ENCODE peak calls at places on chromosome 13, in seven cellular contexts. T, I, B, W, E, Y and N are unnamed samples.

GRCh38 chr13:19984430-19985218 is 26.1 kb downstream of the ZMYM2 start:
- DNase-seq in T (peak), I (no peak), B (peak), W (peak), E (peak), Y (peak), N (no peak)

GRCh38 chr13:30143671-30144400 is 163.5 kb downstream of the KATNAL1 start:
- DNase-seq in T (no peak), I (no peak), B (peak), W (peak), E (peak), Y (no peak), N (no peak)

GRCh38 chr13:56378566-56378965 is 762.2 kb upstream of the PRR20A start:
- DNase-seq in T (no peak), I (no peak), B (no peak), W (no peak), E (no peak), Y (no peak), N (no peak)

GRCh38 chr13:77055158-77055557 is 28.2 kb upstream of the FBXL3 start:
- DNase-seq in T (no peak), I (no peak), B (no peak), W (no peak), E (no peak), Y (no peak), N (no peak)

GRCh38 chr13:35876601-35877000 is 254.6 kb downstream of the DCLK1 start:
- DNase-seq in T (no peak), I (no peak), B (no peak), W (no peak), E (no peak), Y (no peak), N (no peak)

GRCh38 chr13:21579754-21580316 is 24.1 kb downstream of the MICU2 start:
- DNase-seq in T (no peak), I (no peak), B (no peak), W (no peak), E (peak), Y (no peak), N (no peak)

GRCh38 chr13:50359779-50360178 is 344.5 kb downstream of the KCNRG start:
- DNase-seq in T (no peak), I (no peak), B (no peak), W (no peak), E (no peak), Y (no peak), N (no peak)

GRCh38 chr13:24713022-24713421 is 32.8 kb downstream of the ATP12A start:
- DNase-seq in T (no peak), I (peak), B (no peak), W (peak), E (no peak), Y (peak), N (no peak)

GRCh38 chr13:112053744-112054615 is 13.0 kb upstream of the SOX1 start:
- DNase-seq in T (no peak), I (no peak), B (no peak), W (no peak), E (no peak), Y (no peak), N (no peak)

GRCh38 chr13:76991432-76991795 is 467 bp upstream of the CLN5 start:
- DNase-seq in T (no peak), I (no peak), B (no peak), W (no peak), E (peak), Y (no peak), N (no peak)

GRCh38 chr13:75326173-75327131 is 155.5 kb downstream of the TBC1D4 start:
- DNase-seq in T (no peak), I (no peak), B (peak), W (peak), E (no peak), Y (no peak), N (no peak)

GRCh38 chr13:23570099-23570926 is at the start of gene TNFRSF19:
- DNase-seq in T (peak), I (peak), B (peak), W (peak), E (no peak), Y (peak), N (peak)

GRCh38 chr13:49098771-49099512 is 121.2 kb upstream of the MLNR start:
- DNase-seq in T (no peak), I (no peak), B (peak), W (peak), E (peak), Y (no peak), N (no peak)

GRCh38 chr13:110340812-110341444 is 33.8 kb downstream of the COL4A2 start:
- DNase-seq in T (no peak), I (no peak), B (peak), W (peak), E (peak), Y (peak), N (no peak)

GRCh38 chr13:48449656-48450055 is 36.7 kb upstream of the LPAR6 start:
- DNase-seq in T (no peak), I (no peak), B (no peak), W (no peak), E (no peak), Y (no peak), N (no peak)

GRCh38 chr13:100323937-100324336 is 235.0 kb downstream of the PCCA start:
- DNase-seq in T (no peak), I (no peak), B (no peak), W (no peak), E (no peak), Y (no peak), N (no peak)

GRCh38 chr13:40191186-40191980 is 475.1 kb downstream of the FOXO1 start:
- DNase-seq in T (no peak), I (no peak), B (peak), W (peak), E (no peak), Y (peak), N (no peak)

GRCh38 chr13:95156208-95156607 is 145.0 kb downstream of the ABCC4 start:
- DNase-seq in T (no peak), I (no peak), B (peak), W (peak), E (peak), Y (no peak), N (no peak)

GRCh38 chr13:100432611-100433010 is 156.0 kb downstream of the GGACT start:
- DNase-seq in T (no peak), I (no peak), B (no peak), W (no peak), E (no peak), Y (no peak), N (no peak)

GRCh38 chr13:31749929-31750328 is 10.6 kb downstream of the RXFP2 start:
- DNase-seq in T (peak), I (no peak), B (peak), W (peak), E (peak), Y (no peak), N (no peak)

GRCh38 chr13:95505976-95506375 is 46.5 kb upstream of the CLDN10 start:
- DNase-seq in T (no peak), I (no peak), B (no peak), W (no peak), E (no peak), Y (no peak), N (no peak)

GRCh38 chr13:28494537-28494860 is 429 bp downstream of the FLT1 start:
- DNase-seq in T (no peak), I (peak), B (no peak), W (peak), E (peak), Y (no peak), N (no peak)

GRCh38 chr13:44744880-44745633 is 168.9 kb upstream of the TSC22D1 start:
- DNase-seq in T (no peak), I (no peak), B (no peak), W (no peak), E (no peak), Y (no peak), N (no peak)

GRCh38 chr13:58085819-58086218 is 454.3 kb downstream of the PCDH17 start:
- DNase-seq in T (no peak), I (no peak), B (no peak), W (no peak), E (peak), Y (no peak), N (no peak)

GRCh38 chr13:66794340-66795031 is 435.6 kb downstream of the PCDH9 start:
- DNase-seq in T (no peak), I (peak), B (no peak), W (no peak), E (no peak), Y (no peak), N (no peak)

GRCh38 chr13:22173605-22174004 is 502.7 kb downstream of the FGF9 start:
- DNase-seq in T (peak), I (no peak), B (peak), W (no peak), E (no peak), Y (no peak), N (no peak)

GRCh38 chr13:100106005-100106404 is 17.1 kb downstream of the PCCA start:
- DNase-seq in T (no peak), I (no peak), B (no peak), W (no peak), E (no peak), Y (no peak), N (no peak)

GRCh38 chr13:70023506-70023905 is 84.1 kb upstream of the ATXN8OS start:
- DNase-seq in T (no peak), I (no peak), B (no peak), W (no peak), E (no peak), Y (no peak), N (no peak)

GRCh38 chr13:67033170-67033569 is 197.0 kb downstream of the PCDH9 start:
- DNase-seq in T (no peak), I (no peak), B (no peak), W (no peak), E (no peak), Y (no peak), N (no peak)

GRCh38 chr13:24627090-24627714 is 53.0 kb upstream of the ATP12A start:
- DNase-seq in T (no peak), I (peak), B (no peak), W (peak), E (no peak), Y (peak), N (peak)

GRCh38 chr13:114132419-114133121 is at the start of gene RASA3:
- DNase-seq in T (no peak), I (peak), B (peak), W (peak), E (peak), Y (peak), N (peak)

GRCh38 chr13:20401958-20402856 is 123.5 kb downstream of the CRYL1 start:
- DNase-seq in T (no peak), I (no peak), B (peak), W (peak), E (no peak), Y (no peak), N (no peak)

GRCh38 chr13:23751195-23751594 is 138.0 kb downstream of the MIPEP start:
- DNase-seq in T (no peak), I (no peak), B (no peak), W (no peak), E (no peak), Y (no peak), N (no peak)

GRCh38 chr13:66427330-66427990 is 802.7 kb downstream of the PCDH9 start:
- DNase-seq in T (no peak), I (no peak), B (peak), W (peak), E (no peak), Y (no peak), N (no peak)

GRCh38 chr13:81048026-81048461 is 707.1 kb upstream of the SPRY2 start:
- DNase-seq in T (no peak), I (no peak), B (no peak), W (no peak), E (peak), Y (no peak), N (no peak)

DNA sequence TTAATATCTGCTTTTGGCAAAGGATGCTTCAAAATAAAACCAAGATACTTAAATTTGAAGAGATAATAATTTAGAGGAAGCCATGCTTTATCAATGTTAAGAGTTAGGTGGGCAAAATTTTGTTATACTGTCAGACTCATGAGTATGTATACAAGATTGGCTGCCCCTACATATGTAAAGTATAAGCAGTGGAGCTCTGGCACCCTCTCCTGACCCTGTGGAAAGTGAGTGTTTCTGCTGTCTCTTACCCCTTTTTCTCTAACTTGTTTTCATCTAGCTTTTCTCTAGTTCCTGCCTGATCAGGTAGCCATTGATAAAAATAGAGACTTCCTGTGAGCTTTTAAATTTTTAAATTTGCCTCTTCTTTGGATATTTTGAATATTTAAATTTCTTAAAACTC is 710.9 kb upstream of the SPRY2 start:
- DNase-seq in T (no peak), I (no peak), B (no peak), W (peak), E (no peak), Y (peak), N (no peak)
- TF ChIP-seq CTCF in T (no peak), I (peak), B (no peak), W (peak), E (no peak), Y (no peak), N (no peak)

GRCh38 chr13:38687246-38688229 is 661 bp downstream of the FREM2 start:
- DNase-seq in T (no peak), I (peak), B (no peak), W (no peak), E (no peak), Y (peak), N (peak)

GRCh38 chr13:38684714-38685113 is 2.2 kb upstream of the FREM2 start:
- DNase-seq in T (no peak), I (no peak), B (no peak), W (no peak), E (no peak), Y (peak), N (no peak)

GRCh38 chr13:38686635-38687245 is at the start of gene FREM2:
- DNase-seq in T (no peak), I (peak), B (no peak), W (no peak), E (no peak), Y (peak), N (peak)

GRCh38 chr13:38688674-38689073 is 1.8 kb downstream of the FREM2 start:
- DNase-seq in T (no peak), I (no peak), B (no peak), W (no peak), E (no peak), Y (no peak), N (peak)

DNA sequence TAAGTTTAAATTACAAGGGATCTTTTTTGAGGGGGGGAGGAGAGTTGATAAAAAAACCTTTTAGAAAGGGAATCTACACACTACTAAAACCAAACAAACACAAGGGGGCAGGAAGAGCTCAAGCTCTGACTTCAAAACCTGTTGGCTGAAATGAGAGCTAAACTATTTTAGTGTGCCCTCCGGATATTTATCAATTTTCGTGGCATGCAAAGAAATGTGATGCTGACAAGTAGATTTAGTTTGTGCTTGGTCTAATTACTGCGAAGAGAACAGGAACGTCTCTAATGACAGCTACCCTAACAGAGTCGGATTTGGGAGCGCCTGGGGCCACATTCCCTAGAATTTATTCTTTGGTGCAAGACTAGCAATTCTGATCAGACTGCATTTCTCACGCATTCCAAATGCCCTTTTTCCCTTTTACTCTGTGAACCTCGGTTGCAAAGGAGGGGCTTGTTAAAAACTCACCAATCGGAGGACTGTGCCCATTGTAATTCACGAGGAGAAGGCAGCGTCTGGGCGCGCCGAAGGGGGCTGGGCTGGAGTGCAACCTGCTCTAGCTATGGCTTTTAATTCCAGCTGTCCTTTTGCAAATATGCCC is 804 bp upstream of the FREM2 start:
- DNase-seq in T (no peak), I (peak), B (no peak), W (no peak), E (no peak), Y (peak), N (peak)
- TF ChIP-seq CTCF in T (no peak), I (peak), B (no peak), W (no peak), E (no peak), Y (peak), N (peak)

DNA sequence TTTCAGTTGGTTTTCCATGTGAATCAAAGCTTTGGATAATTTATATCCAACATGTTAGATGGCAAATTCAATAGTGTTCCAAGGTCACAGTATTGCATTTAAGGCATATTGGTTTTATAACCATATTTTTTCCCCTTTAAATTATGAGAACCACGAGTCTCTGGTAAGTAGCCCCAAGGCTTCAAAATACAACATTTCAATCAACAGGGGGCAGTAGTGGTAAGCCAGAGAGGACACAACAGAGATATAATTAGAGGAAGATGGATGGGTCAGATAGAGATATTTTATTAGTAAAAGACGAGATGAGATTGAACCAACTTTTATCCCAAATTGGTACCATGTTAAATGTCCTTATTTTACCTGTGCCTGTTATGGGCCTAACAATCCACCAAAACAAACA is 53.1 kb downstream of the KL start:
- DNase-seq in T (no peak), I (no peak), B (no peak), W (no peak), E (peak), Y (no peak), N (no peak)
- TF ChIP-seq CTCF in T (no peak), I (peak), B (no peak), W (peak), E (peak), Y (peak), N (no peak)

DNA sequence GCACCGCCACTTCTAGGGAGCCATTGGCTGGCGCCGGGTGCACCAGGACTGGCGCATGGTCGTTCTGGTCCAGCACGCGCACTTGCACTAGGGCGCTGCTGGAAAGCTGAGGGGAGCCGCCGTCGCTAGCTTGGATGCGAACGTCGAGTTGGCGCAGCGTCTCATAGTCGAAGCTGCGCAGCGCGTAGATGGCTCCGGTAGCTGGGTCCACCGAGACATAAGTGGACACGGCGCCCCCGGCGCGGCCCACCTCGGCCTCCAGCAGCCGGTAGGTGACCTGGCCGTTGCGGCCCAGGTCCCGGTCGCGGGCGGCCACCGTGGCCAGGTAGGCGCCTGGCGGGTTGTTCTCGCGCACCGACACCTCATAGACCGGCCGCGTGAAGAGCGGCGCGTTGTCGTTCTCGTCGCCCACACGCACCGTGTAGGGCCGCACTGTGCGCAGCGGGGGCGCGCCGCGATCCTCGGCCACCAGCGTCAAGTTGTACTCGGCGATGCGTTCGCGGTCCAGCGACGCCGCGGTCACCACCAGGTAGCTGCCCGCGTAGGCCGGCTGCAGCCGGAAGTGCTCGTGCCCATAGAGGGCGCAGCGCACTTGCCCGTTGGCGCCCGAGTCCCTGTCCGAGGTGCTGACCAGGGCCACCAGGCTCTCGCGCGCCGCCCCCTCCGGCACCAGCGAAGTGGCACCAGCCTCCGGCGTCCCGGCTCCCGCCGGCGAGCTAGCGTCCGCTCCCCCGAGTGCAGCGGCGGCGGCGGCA is 1.7 kb downstream of the PCDH8 start:
- DNase-seq in T (no peak), I (no peak), B (peak), W (peak), E (no peak), Y (peak), N (peak)
- TF ChIP-seq CTCF in T (peak), I (peak), B (no peak), W (peak), E (no peak), Y (peak), N (peak)

DNA sequence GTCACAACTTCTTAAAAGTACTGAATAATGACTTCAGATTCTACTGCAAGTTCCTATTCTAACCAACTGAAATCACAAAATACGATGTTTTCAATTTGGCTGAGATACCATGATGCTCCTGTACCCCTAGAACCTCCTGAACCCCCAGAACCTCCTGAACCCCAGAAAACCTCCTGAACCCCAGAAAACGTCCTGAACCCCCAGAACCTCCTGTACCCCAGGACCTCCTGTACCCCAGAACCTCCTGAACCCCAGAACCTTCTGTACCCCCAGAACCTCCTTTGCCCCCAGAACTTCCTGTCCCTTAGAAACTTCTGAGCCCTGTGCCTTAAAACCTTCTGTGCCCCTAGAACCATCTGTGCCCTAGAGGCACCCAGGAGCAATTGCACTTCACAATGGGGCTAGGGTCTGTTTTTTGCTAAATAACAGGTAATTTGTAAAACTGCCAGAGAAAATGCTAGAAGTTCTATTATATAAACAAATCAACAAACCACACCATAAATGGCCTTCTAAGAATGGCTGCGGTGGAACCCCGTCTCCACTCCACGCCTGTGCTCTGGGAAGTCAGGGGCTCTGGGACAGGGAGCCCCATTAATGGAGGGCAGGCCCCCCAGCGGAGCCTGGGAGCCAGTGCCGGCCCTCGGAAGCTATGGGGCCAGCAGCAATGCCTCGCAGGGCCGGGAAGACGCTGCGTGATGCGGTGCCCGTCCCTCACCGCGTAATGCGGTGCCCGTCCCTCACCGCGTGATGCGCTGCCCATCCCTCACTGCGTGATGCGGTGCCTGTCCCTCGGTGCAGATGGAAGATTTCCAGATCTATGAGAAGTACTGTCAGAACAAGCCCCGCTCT is 21.3 kb upstream of the F7 start:
- DNase-seq in T (no peak), I (no peak), B (no peak), W (no peak), E (no peak), Y (no peak), N (no peak)
- TF ChIP-seq CTCF in T (peak), I (peak), B (peak), W (peak), E (peak), Y (peak), N (no peak)